ENCODE peak calls at places on chromosome 4, in four cellular contexts. One of them, this sample, is unnamed.

GRCh38 chr4:6333301-6334202 is 63.9 kb downstream of the WFS1 start:
- DNase-seq in breast epithelium: no peak
- DNase-seq in T-helper 2 cell: no peak
- DNase-seq in NCI-H1092 treated with DMSO at 0.1 percent for 48 hours: peak
- DNase-seq in this sample: no peak

GRCh38 chr4:3337811-3338210 is 45.0 kb downstream of the RGS12 start:
- DNase-seq in breast epithelium: no peak
- DNase-seq in T-helper 2 cell: no peak
- DNase-seq in NCI-H1092 treated with DMSO at 0.1 percent for 48 hours: no peak
- DNase-seq in this sample: no peak

GRCh38 chr4:154329268-154329858 is 162.2 kb downstream of the DCHS2 start:
- DNase-seq in breast epithelium: no peak
- DNase-seq in T-helper 2 cell: no peak
- DNase-seq in NCI-H1092 treated with DMSO at 0.1 percent for 48 hours: no peak
- DNase-seq in this sample: no peak

GRCh38 chr4:182973421-182974340 is 56.5 kb upstream of the DCTD start:
- DNase-seq in breast epithelium: no peak
- DNase-seq in T-helper 2 cell: no peak
- DNase-seq in NCI-H1092 treated with DMSO at 0.1 percent for 48 hours: no peak
- DNase-seq in this sample: no peak

GRCh38 chr4:70728096-70728495 is 6.3 kb downstream of the RUFY3 start:
- DNase-seq in breast epithelium: no peak
- DNase-seq in T-helper 2 cell: no peak
- DNase-seq in NCI-H1092 treated with DMSO at 0.1 percent for 48 hours: no peak
- DNase-seq in this sample: no peak

GRCh38 chr4:66252291-66252690 is 582.0 kb upstream of the EPHA5 start:
- DNase-seq in breast epithelium: no peak
- DNase-seq in T-helper 2 cell: no peak
- DNase-seq in NCI-H1092 treated with DMSO at 0.1 percent for 48 hours: no peak
- DNase-seq in this sample: no peak

GRCh38 chr4:169618986-169619385 is 1.4 kb upstream of the CLCN3 start:
- DNase-seq in breast epithelium: no peak
- DNase-seq in T-helper 2 cell: no peak
- DNase-seq in NCI-H1092 treated with DMSO at 0.1 percent for 48 hours: no peak
- DNase-seq in this sample: no peak

GRCh38 chr4:181418491-181418890 is 824.7 kb upstream of the TENM3 start:
- DNase-seq in breast epithelium: no peak
- DNase-seq in T-helper 2 cell: no peak
- DNase-seq in NCI-H1092 treated with DMSO at 0.1 percent for 48 hours: peak
- DNase-seq in this sample: peak

GRCh38 chr4:77145806-77146425 is 11.1 kb upstream of the CCNG2 start:
- DNase-seq in breast epithelium: no peak
- DNase-seq in T-helper 2 cell: no peak
- DNase-seq in NCI-H1092 treated with DMSO at 0.1 percent for 48 hours: no peak
- DNase-seq in this sample: no peak

GRCh38 chr4:38674206-38675144 is 10.5 kb downstream of the KLF3 start:
- DNase-seq in breast epithelium: no peak
- DNase-seq in T-helper 2 cell: no peak
- DNase-seq in NCI-H1092 treated with DMSO at 0.1 percent for 48 hours: no peak
- DNase-seq in this sample: no peak

GRCh38 chr4:4417886-4418285 is 31.0 kb downstream of the NSG1 start:
- DNase-seq in breast epithelium: peak
- DNase-seq in T-helper 2 cell: no peak
- DNase-seq in NCI-H1092 treated with DMSO at 0.1 percent for 48 hours: no peak
- DNase-seq in this sample: no peak

GRCh38 chr4:3784469-3785291 is 18.5 kb downstream of the ADRA2C start:
- DNase-seq in breast epithelium: no peak
- DNase-seq in T-helper 2 cell: no peak
- DNase-seq in NCI-H1092 treated with DMSO at 0.1 percent for 48 hours: peak
- DNase-seq in this sample: peak

GRCh38 chr4:5206391-5206790 is 155.1 kb downstream of the STK32B start:
- DNase-seq in breast epithelium: no peak
- DNase-seq in T-helper 2 cell: no peak
- DNase-seq in NCI-H1092 treated with DMSO at 0.1 percent for 48 hours: peak
- DNase-seq in this sample: no peak

This sample was measured in NCI-H1105.